ENCODE peak calls at places on chromosomes 13 and 19, in four cellular contexts. One of them, this sample, is unnamed. For H3K9me3, the result is how much of the 10 kb centered on the place peaks cover.

GRCh38 chr19:34534206-34534605 is 52.6 kb downstream of the WTIP start:
- DNase-seq in stomach: no peak
- DNase-seq in transverse colon: no peak
- DNase-seq in tibial nerve: no peak
- DNase-seq in this sample: no peak

GRCh38 chr19:44973982-44974735 is 19.0 kb downstream of the CLPTM1 start:
- DNase-seq in transverse colon: no peak
- DNase-seq in tibial nerve: no peak
- DNase-seq in stomach: no peak
- DNase-seq in this sample: no peak

GRCh38 chr13:70613295-70613694 is 505.0 kb upstream of the KLHL1 start:
- DNase-seq in tibial nerve: no peak
- DNase-seq in stomach: no peak
- DNase-seq in transverse colon: no peak
- DNase-seq in this sample: no peak

GRCh38 chr19:48363500-48363809 is 285 bp downstream of the TMEM143 start:
- DNase-seq in transverse colon: no peak
- DNase-seq in stomach: no peak
- DNase-seq in tibial nerve: no peak
- DNase-seq in this sample: no peak

GRCh38 chr19:805161-805561 is 7.9 kb downstream of the PTBP1 start:
- DNase-seq in transverse colon: no peak
- DNase-seq in tibial nerve: no peak
- DNase-seq in stomach: no peak
- DNase-seq in this sample: no peak

GRCh38 chr13:111437856-111438547 is 117.6 kb downstream of the TEX29 start:
- DNase-seq in transverse colon: no peak
- DNase-seq in stomach: no peak
- DNase-seq in tibial nerve: no peak
- DNase-seq in this sample: no peak

GRCh38 chr13:19601749-19602725 is 31.4 kb upstream of the MPHOSPH8 start:
- DNase-seq in tibial nerve: no peak
- DNase-seq in transverse colon: peak
- DNase-seq in stomach: peak
- DNase-seq in this sample: no peak

GRCh38 chr13:27065582-27065981 is 106.0 kb downstream of the USP12 start:
- DNase-seq in transverse colon: no peak
- DNase-seq in stomach: no peak
- DNase-seq in tibial nerve: no peak
- DNase-seq in this sample: no peak

GRCh38 chr13:97122381-97122996 is 99.6 kb upstream of the MBNL2 start:
- DNase-seq in tibial nerve: no peak
- DNase-seq in transverse colon: no peak
- DNase-seq in stomach: no peak
- DNase-seq in this sample: no peak

GRCh38 chr13:21289475-21289874 is 113.0 kb downstream of the MRPL57 start:
- DNase-seq in tibial nerve: no peak
- DNase-seq in transverse colon: no peak
- DNase-seq in stomach: no peak
- DNase-seq in this sample: no peak

GRCh38 chr13:76717092-76717491 is 169.1 kb downstream of the KCTD12 start:
- DNase-seq in stomach: no peak
- DNase-seq in tibial nerve: no peak
- DNase-seq in transverse colon: no peak
- DNase-seq in this sample: no peak

GRCh38 chr13:33352023-33352422 is 66.5 kb upstream of the STARD13 start:
- DNase-seq in transverse colon: no peak
- DNase-seq in stomach: no peak
- DNase-seq in tibial nerve: no peak
- DNase-seq in this sample: no peak

GRCh38 chr19:18421371-18421959 is 2.3 kb downstream of the SSBP4 start:
- DNase-seq in transverse colon: no peak
- DNase-seq in tibial nerve: no peak
- DNase-seq in stomach: no peak
- DNase-seq in this sample: no peak

GRCh38 chr13:37409756-37410155 is 188.8 kb downstream of the POSTN start:
- DNase-seq in tibial nerve: no peak
- DNase-seq in stomach: no peak
- DNase-seq in transverse colon: no peak
- DNase-seq in this sample: no peak

GRCh38 chr19:36514012-36514612 is 14.0 kb downstream of the ZNF260 start:
- DNase-seq in transverse colon: no peak
- DNase-seq in tibial nerve: no peak
- DNase-seq in stomach: no peak
- DNase-seq in this sample: no peak

DNA sequence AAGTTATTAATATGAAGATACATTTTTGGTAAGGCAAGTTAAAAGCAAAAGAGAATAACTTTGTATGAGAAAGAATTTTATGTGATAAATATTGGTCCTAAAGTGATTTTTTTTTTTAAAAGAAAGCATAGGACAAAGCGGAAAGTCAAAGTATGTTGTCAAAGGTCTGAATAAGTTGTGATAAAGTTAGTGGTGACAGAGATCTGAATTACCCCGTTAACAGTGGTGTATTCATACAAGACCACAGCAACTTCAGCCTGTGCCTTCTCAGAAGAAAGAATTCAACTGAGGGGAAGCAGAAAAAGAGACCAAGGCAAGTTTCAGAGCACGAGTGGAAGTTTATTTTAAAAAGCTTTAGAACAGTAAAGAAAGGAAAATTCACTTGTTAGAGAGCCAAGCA is 19.0 kb upstream of the ZNF566 start:
- DNase-seq in stomach: no peak
- DNase-seq in tibial nerve: no peak
- DNase-seq in transverse colon: no peak
- DNase-seq in this sample: no peak
- H3K9me3 ChIP-seq in stomach: half or more
- H3K9me3 ChIP-seq in tibial nerve: under half
- H3K9me3 ChIP-seq in transverse colon: half or more
- H3K9me3 ChIP-seq in this sample: under half

DNA sequence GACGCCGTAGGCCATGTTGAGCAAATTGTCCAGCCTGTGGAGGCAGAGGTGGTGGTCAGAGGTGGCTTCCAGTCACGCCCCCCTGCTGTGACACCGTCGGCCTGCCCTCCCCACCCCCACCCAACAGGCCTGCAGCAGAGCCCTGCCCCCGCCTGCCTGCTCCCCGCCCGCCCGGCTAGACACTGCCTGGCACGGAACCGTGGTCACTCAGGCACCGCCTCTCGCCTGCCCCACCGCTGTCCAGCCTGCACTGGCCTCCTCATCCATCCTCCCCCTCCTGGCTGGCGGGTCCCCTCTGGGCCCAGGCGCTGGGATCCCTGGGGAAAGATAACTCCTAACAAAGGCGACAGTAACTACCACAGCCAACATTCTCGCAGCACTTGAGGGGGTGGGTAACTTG is 21.7 kb downstream of the PRKCSH start:
- DNase-seq in stomach: no peak
- DNase-seq in transverse colon: no peak
- DNase-seq in tibial nerve: no peak
- DNase-seq in this sample: no peak
- TF ChIP-seq EP300 in stomach: no peak
- TF ChIP-seq EP300 in transverse colon: no peak
- TF ChIP-seq EP300 in tibial nerve: no peak
- TF ChIP-seq EP300 in this sample: no peak

DNA sequence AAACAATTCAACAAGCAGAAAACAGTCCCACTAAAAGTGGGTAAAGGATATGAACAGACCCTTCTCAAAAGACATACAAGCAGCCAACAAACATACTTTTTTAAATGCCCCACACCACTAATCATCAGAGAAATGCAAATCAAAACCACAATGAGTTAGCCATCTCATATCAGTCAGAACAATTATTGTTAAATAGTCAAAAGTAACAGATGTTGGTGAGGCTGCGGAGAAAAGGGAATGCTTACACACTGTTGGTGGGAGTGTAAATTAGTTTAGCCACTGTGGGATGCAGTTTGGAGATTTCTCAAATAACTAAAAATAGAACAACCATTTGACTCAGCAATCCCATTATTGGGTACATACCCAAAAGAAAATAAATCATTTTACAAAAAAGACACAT is 8.7 kb downstream of the ZNF529 start:
- DNase-seq in tibial nerve: no peak
- DNase-seq in transverse colon: no peak
- DNase-seq in stomach: no peak
- DNase-seq in this sample: no peak
- H3K9me3 ChIP-seq in tibial nerve: under half
- H3K9me3 ChIP-seq in transverse colon: half or more
- H3K9me3 ChIP-seq in stomach: under half
- H3K9me3 ChIP-seq in this sample: half or more

GRCh38 chr19:49643466-49643865 is 1.5 kb downstream of the SCAF1 start:
- DNase-seq in stomach: no peak
- DNase-seq in transverse colon: no peak
- DNase-seq in tibial nerve: no peak
- DNase-seq in this sample: no peak

GRCh38 chr19:49642488-49643035 is 553 bp downstream of the SCAF1 start:
- DNase-seq in stomach: no peak
- DNase-seq in tibial nerve: no peak
- DNase-seq in transverse colon: no peak
- DNase-seq in this sample: no peak

GRCh38 chr19:49639401-49640112 is 386 bp downstream of the RRAS start:
- DNase-seq in transverse colon: peak
- DNase-seq in tibial nerve: peak
- DNase-seq in stomach: no peak
- DNase-seq in this sample: no peak

GRCh38 chr19:49640113-49640898 is at the start of gene RRAS:
- DNase-seq in stomach: peak
- DNase-seq in tibial nerve: peak
- DNase-seq in transverse colon: peak
- DNase-seq in this sample: peak

GRCh38 chr19:49641688-49642487 is at the start of gene SCAF1:
- DNase-seq in transverse colon: peak
- DNase-seq in tibial nerve: peak
- DNase-seq in stomach: peak
- DNase-seq in this sample: peak
- TF ChIP-seq EP300 in transverse colon: peak
- TF ChIP-seq EP300 in tibial nerve: peak
- TF ChIP-seq EP300 in stomach: no peak
- TF ChIP-seq EP300 in this sample: peak

This sample was measured in esophagus muscularis mucosa.